ENCODE peak calls at places on chromosome 2, in eight cellular contexts. One of them, this sample, is unnamed.

GRCh38 chr2:43135583-43135982 is 90.8 kb downstream of the ZFP36L2 start:
- DNase-seq in mesenchymal stem cell: no peak
- DNase-seq in NCI-H1436: no peak
- DNase-seq in fibroblast of the aortic adventitia: no peak
- DNase-seq in RPMI7951: no peak
- DNase-seq in activated T-cell treated with anti-CD3 and anti-CD28 coated beads for 1 hour: no peak
- DNase-seq in NCI-H1105 treated with DMSO at 0.1 percent for 48 hours: no peak
- DNase-seq in activated CD8-positive, alpha-beta memory T cell treated with anti-CD3 and anti-CD28 coated beads, Interleukin-2, amount 50 U/mL, for 48 hours: no peak
- DNase-seq in this sample: no peak

GRCh38 chr2:88458633-88459032 is 6.1 kb upstream of the FOXI3 start:
- DNase-seq in activated T-cell treated with anti-CD3 and anti-CD28 coated beads for 1 hour: no peak
- DNase-seq in NCI-H1105 treated with DMSO at 0.1 percent for 48 hours: no peak
- DNase-seq in fibroblast of the aortic adventitia: no peak
- DNase-seq in RPMI7951: no peak
- DNase-seq in mesenchymal stem cell: no peak
- DNase-seq in NCI-H1436: no peak
- DNase-seq in activated CD8-positive, alpha-beta memory T cell treated with anti-CD3 and anti-CD28 coated beads, Interleukin-2, amount 50 U/mL, for 48 hours: no peak
- DNase-seq in this sample: no peak

GRCh38 chr2:180705122-180705521 is 275.3 kb upstream of the UBE2E3 start:
- DNase-seq in RPMI7951: no peak
- DNase-seq in activated CD8-positive, alpha-beta memory T cell treated with anti-CD3 and anti-CD28 coated beads, Interleukin-2, amount 50 U/mL, for 48 hours: no peak
- DNase-seq in activated T-cell treated with anti-CD3 and anti-CD28 coated beads for 1 hour: no peak
- DNase-seq in NCI-H1436: no peak
- DNase-seq in mesenchymal stem cell: peak; percentile 50
- DNase-seq in fibroblast of the aortic adventitia: peak; percentile 30
- DNase-seq in NCI-H1105 treated with DMSO at 0.1 percent for 48 hours: no peak
- DNase-seq in this sample: no peak

GRCh38 chr2:241636182-241636982 is 576 bp downstream of the THAP4 start:
- DNase-seq in mesenchymal stem cell: peak; percentile 66
- DNase-seq in NCI-H1105 treated with DMSO at 0.1 percent for 48 hours: no peak
- DNase-seq in activated T-cell treated with anti-CD3 and anti-CD28 coated beads for 1 hour: no peak
- DNase-seq in fibroblast of the aortic adventitia: peak; percentile 23
- DNase-seq in activated CD8-positive, alpha-beta memory T cell treated with anti-CD3 and anti-CD28 coated beads, Interleukin-2, amount 50 U/mL, for 48 hours: peak; percentile 75
- DNase-seq in RPMI7951: peak; percentile 46
- DNase-seq in NCI-H1436: no peak
- DNase-seq in this sample: no peak

GRCh38 chr2:200987137-200987536 is 23.7 kb upstream of the ORC2 start:
- DNase-seq in NCI-H1436: no peak
- DNase-seq in RPMI7951: no peak
- DNase-seq in activated CD8-positive, alpha-beta memory T cell treated with anti-CD3 and anti-CD28 coated beads, Interleukin-2, amount 50 U/mL, for 48 hours: no peak
- DNase-seq in NCI-H1105 treated with DMSO at 0.1 percent for 48 hours: no peak
- DNase-seq in activated T-cell treated with anti-CD3 and anti-CD28 coated beads for 1 hour: no peak
- DNase-seq in mesenchymal stem cell: no peak
- DNase-seq in fibroblast of the aortic adventitia: no peak
- DNase-seq in this sample: no peak

GRCh38 chr2:131104487-131105155 is 515 bp upstream of the PLEKHB2 start:
- DNase-seq in RPMI7951: peak; percentile 79
- DNase-seq in fibroblast of the aortic adventitia: peak; percentile 85
- DNase-seq in activated CD8-positive, alpha-beta memory T cell treated with anti-CD3 and anti-CD28 coated beads, Interleukin-2, amount 50 U/mL, for 48 hours: peak; percentile 75
- DNase-seq in activated T-cell treated with anti-CD3 and anti-CD28 coated beads for 1 hour: peak; percentile 17
- DNase-seq in mesenchymal stem cell: peak; percentile 89
- DNase-seq in NCI-H1436: peak; percentile 72
- DNase-seq in NCI-H1105 treated with DMSO at 0.1 percent for 48 hours: peak; percentile 84
- DNase-seq in this sample: no peak

GRCh38 chr2:121689356-121689755 is 40.1 kb upstream of the CLASP1 start:
- DNase-seq in fibroblast of the aortic adventitia: peak; percentile 44
- DNase-seq in mesenchymal stem cell: peak; percentile 90
- DNase-seq in activated CD8-positive, alpha-beta memory T cell treated with anti-CD3 and anti-CD28 coated beads, Interleukin-2, amount 50 U/mL, for 48 hours: peak; percentile 34
- DNase-seq in activated T-cell treated with anti-CD3 and anti-CD28 coated beads for 1 hour: no peak
- DNase-seq in RPMI7951: peak; percentile 71
- DNase-seq in NCI-H1436: no peak
- DNase-seq in NCI-H1105 treated with DMSO at 0.1 percent for 48 hours: peak; percentile 7
- DNase-seq in this sample: peak; percentile 36

GRCh38 chr2:169080250-169081035 is 11.1 kb downstream of the DHRS9 start:
- DNase-seq in activated CD8-positive, alpha-beta memory T cell treated with anti-CD3 and anti-CD28 coated beads, Interleukin-2, amount 50 U/mL, for 48 hours: no peak
- DNase-seq in fibroblast of the aortic adventitia: no peak
- DNase-seq in mesenchymal stem cell: no peak
- DNase-seq in activated T-cell treated with anti-CD3 and anti-CD28 coated beads for 1 hour: no peak
- DNase-seq in NCI-H1105 treated with DMSO at 0.1 percent for 48 hours: no peak
- DNase-seq in RPMI7951: no peak
- DNase-seq in NCI-H1436: no peak
- DNase-seq in this sample: no peak

GRCh38 chr2:178109813-178110212 is 2.4 kb upstream of the RBM45 start:
- DNase-seq in RPMI7951: peak; percentile 59
- DNase-seq in activated T-cell treated with anti-CD3 and anti-CD28 coated beads for 1 hour: no peak
- DNase-seq in mesenchymal stem cell: peak; percentile 57
- DNase-seq in activated CD8-positive, alpha-beta memory T cell treated with anti-CD3 and anti-CD28 coated beads, Interleukin-2, amount 50 U/mL, for 48 hours: no peak
- DNase-seq in fibroblast of the aortic adventitia: peak; percentile 66
- DNase-seq in NCI-H1436: peak; percentile 30
- DNase-seq in NCI-H1105 treated with DMSO at 0.1 percent for 48 hours: peak; percentile 65
- DNase-seq in this sample: no peak

GRCh38 chr2:70646429-70646828 is 92.8 kb upstream of the TGFA start:
- DNase-seq in fibroblast of the aortic adventitia: no peak
- DNase-seq in activated CD8-positive, alpha-beta memory T cell treated with anti-CD3 and anti-CD28 coated beads, Interleukin-2, amount 50 U/mL, for 48 hours: no peak
- DNase-seq in NCI-H1436: no peak
- DNase-seq in NCI-H1105 treated with DMSO at 0.1 percent for 48 hours: no peak
- DNase-seq in mesenchymal stem cell: no peak
- DNase-seq in RPMI7951: no peak
- DNase-seq in activated T-cell treated with anti-CD3 and anti-CD28 coated beads for 1 hour: no peak
- DNase-seq in this sample: no peak

GRCh38 chr2:99468155-99468554 is 21.7 kb downstream of the REV1 start:
- DNase-seq in fibroblast of the aortic adventitia: no peak
- DNase-seq in activated T-cell treated with anti-CD3 and anti-CD28 coated beads for 1 hour: no peak
- DNase-seq in RPMI7951: no peak
- DNase-seq in NCI-H1105 treated with DMSO at 0.1 percent for 48 hours: no peak
- DNase-seq in mesenchymal stem cell: no peak
- DNase-seq in NCI-H1436: no peak
- DNase-seq in activated CD8-positive, alpha-beta memory T cell treated with anti-CD3 and anti-CD28 coated beads, Interleukin-2, amount 50 U/mL, for 48 hours: no peak
- DNase-seq in this sample: no peak

GRCh38 chr2:168184896-168185513 is 62.4 kb downstream of the STK39 start:
- DNase-seq in NCI-H1105 treated with DMSO at 0.1 percent for 48 hours: no peak
- DNase-seq in NCI-H1436: no peak
- DNase-seq in activated T-cell treated with anti-CD3 and anti-CD28 coated beads for 1 hour: no peak
- DNase-seq in activated CD8-positive, alpha-beta memory T cell treated with anti-CD3 and anti-CD28 coated beads, Interleukin-2, amount 50 U/mL, for 48 hours: no peak
- DNase-seq in RPMI7951: no peak
- DNase-seq in mesenchymal stem cell: no peak
- DNase-seq in fibroblast of the aortic adventitia: no peak
- DNase-seq in this sample: no peak